ENCODE peak calls at places on chromosomes 13 and 19, in five cellular contexts. G is GM23338, X is colonic mucosa, V is MM.1S, H is fibroblast of lung. C is an unnamed sample.

GRCh38 chr13:113576597-113576996 is 8.0 kb upstream of the TFDP1 start:
- DNase-seq in G (no peak), X (no peak), H (no peak), V (no peak), C (no peak)

GRCh38 chr19:47241919-47242644 is 11.1 kb upstream of the BBC3 start:
- DNase-seq in X (no peak), G (no peak), H (peak), V (no peak), C (no peak)

GRCh38 chr13:87671824-87672603 is 843 bp downstream of the SLITRK5 start:
- DNase-seq in V (no peak), H (no peak), X (no peak), G (peak), C (no peak)

GRCh38 chr19:29014857-29015436 is 198.0 kb downstream of the UQCRFS1 start:
- DNase-seq in G (peak), H (no peak), X (no peak), V (no peak), C (no peak)

GRCh38 chr19:41753936-41754529 is 1.3 kb upstream of the CEACAM6 start:
- DNase-seq in G (peak), V (peak), X (peak), H (peak), C (no peak)

GRCh38 chr19:48539503-48540096 is 12.4 kb upstream of the SULT2B1 start:
- DNase-seq in V (no peak), H (peak), X (peak), G (no peak), C (peak)

GRCh38 chr13:76764429-76764828 is 121.8 kb downstream of the KCTD12 start:
- DNase-seq in V (no peak), G (no peak), H (peak), X (peak), C (no peak)

GRCh38 chr19:1355258-1355973 is 28.3 kb upstream of the NDUFS7 start:
- DNase-seq in H (peak), V (no peak), G (no peak), X (peak), C (no peak)

GRCh38 chr19:42122691-42123607 is 9.3 kb downstream of the POU2F2 start:
- DNase-seq in H (no peak), V (no peak), X (no peak), G (no peak), C (no peak)

GRCh38 chr19:35986664-35987570 is 8.1 kb upstream of the SDHAF1 start:
- DNase-seq in X (peak), H (no peak), G (peak), V (no peak), C (no peak)

GRCh38 chr19:47786566-47786965 is 8.1 kb downstream of the SELENOW start:
- DNase-seq in G (peak), X (no peak), H (no peak), V (no peak), C (no peak)

GRCh38 chr13:38783992-38784875 is 97.4 kb downstream of the FREM2 start:
- DNase-seq in G (no peak), H (peak), X (peak), V (no peak), C (no peak)

GRCh38 chr13:50798923-50799322 is 44.6 kb downstream of the DLEU7 start:
- DNase-seq in G (no peak), X (no peak), V (no peak), H (peak), C (no peak)

GRCh38 chr13:93233997-93234416 is 7.4 kb downstream of the GPC6 start:
- DNase-seq in G (peak), V (peak), X (no peak), H (no peak), C (no peak)

DNA sequence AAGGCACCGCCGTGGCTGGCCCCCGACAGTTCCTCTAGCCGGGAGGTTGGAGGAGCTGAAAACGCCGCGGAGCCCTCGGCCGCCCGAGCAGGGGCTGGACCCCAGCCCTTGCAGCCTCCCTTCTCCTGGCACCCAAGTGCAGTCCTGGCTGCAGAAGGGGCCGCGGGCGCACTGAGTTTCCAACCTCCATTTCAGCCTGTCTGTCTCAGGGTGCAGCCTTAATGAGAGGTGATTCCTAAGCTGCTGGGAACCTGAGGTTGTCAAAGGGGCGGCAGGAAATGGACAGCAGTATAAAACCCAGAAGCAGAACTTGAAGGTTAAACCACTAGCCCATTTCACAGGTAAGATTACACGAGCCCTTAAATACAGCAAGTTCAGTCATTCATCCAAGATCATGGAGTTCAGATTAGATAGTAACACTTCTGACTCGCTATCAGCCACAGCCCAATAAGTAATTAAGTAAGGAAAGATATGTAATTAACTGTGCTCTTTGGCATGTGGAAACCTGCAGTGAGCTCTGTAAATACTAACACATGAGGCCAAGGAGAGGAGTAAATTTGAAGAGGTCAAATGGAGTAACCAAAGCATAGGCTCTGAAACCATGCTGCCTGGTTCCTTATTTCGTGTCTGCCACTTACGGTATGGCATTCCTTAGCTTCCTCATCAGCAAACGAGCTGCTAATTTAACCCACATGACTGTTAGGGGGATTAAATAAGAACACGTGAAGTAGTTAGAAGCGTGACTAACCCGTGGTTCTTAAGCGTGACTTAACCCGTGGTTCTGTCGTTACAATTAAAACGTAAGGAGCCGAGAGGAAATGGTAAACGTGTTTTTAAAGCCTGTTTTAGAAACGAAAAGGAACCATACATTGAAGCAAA is 682 bp downstream of the SETDB2 start:
- DNase-seq in V (peak), H (peak), X (peak), G (peak), C (peak)
- H3K27ac ChIP-seq in V (peak), H (peak), X (peak), G (peak), C (peak)

GRCh38 chr19:33638167-33639033 is 16.6 kb downstream of the CHST8 start:
- DNase-seq in V (no peak), H (no peak), G (peak), X (no peak), C (no peak)
- H3K27ac ChIP-seq in V (peak), H (no peak), G (peak), X (no peak), C (no peak)

GRCh38 chr13:40776681-40777165 is 5.7 kb upstream of the MRPS31 start:
- DNase-seq in V (no peak), G (no peak), H (peak), X (no peak), C (no peak)
- H3K27ac ChIP-seq in V (no peak), G (no peak), H (no peak), X (peak), C (peak)

GRCh38 chr13:91216928-91217700 is 130.4 kb upstream of the MIR17HG start:
- DNase-seq in G (peak), H (no peak), X (no peak), V (no peak), C (no peak)
- H3K27ac ChIP-seq in G (no peak), H (no peak), X (no peak), V (no peak), C (no peak)

DNA sequence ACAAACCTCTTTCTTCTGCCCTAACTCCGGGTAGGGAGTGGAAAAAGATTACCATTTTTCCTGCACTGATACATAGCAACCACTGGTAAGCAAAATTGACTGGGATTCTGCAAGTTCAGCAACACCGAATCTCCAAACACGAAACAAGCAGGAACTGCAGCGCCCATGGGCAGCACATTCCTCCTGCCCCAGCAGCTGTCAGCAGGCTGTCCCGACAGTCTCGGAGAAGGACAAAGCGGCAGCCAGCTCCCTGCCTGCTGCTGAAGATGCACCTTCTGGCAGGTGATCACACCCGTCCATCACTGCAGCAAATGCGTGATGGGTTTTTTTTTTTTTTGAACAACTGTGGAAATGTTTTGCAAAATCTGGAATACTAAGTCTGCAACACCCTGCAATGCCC is 6.7 kb downstream of the TMTC4 start:
- DNase-seq in X (no peak), G (no peak), H (no peak), V (no peak), C (no peak)
- H3K27ac ChIP-seq in X (no peak), G (no peak), H (no peak), V (no peak), C (no peak)